ENCODE peak calls at places on chromosomes 12 and 14, in seven cellular contexts. D is body of pancreas; S is CD8-positive, alpha-beta T cell; N is IMR-90; H is A549; A is cardiac muscle cell; X is transverse colon. K is an unnamed sample.

GRCh38 chr12:50050410-50051280 is 6.8 kb upstream of the ASIC1 start:
- DNase-seq in D (peak; percentile 53), S (no peak), N (peak; percentile 47), H (no peak), A (peak; percentile 96), X (peak; percentile 57), K (peak; percentile 92)

GRCh38 chr14:42140831-42141279 is 534.2 kb downstream of the LRFN5 start:
- DNase-seq in D (no peak), S (no peak), N (peak; percentile 90), H (peak; percentile 4), A (peak; percentile 4), X (no peak), K (no peak)

GRCh38 chr12:85157023-85157626 is 121.0 kb downstream of the LRRIQ1 start:
- DNase-seq in D (no peak), S (no peak), N (no peak), H (no peak), A (no peak), X (no peak), K (no peak)

GRCh38 chr12:104182144-104182543 is 33.4 kb upstream of the TXNRD1 start:
- DNase-seq in D (peak; percentile 88), S (no peak), N (peak; percentile 96), H (no peak), A (peak; percentile 98), X (peak; percentile 70), K (peak; percentile 26)

GRCh38 chr14:72590577-72590976 is 303.3 kb downstream of the DPF3 start:
- DNase-seq in D (peak; percentile 4), S (no peak), N (no peak), H (no peak), A (no peak), X (no peak), K (no peak)

GRCh38 chr12:91562476-91562875 is 379.9 kb upstream of the DCN start:
- DNase-seq in D (no peak), S (no peak), N (peak; percentile 2), H (no peak), A (no peak), X (no peak), K (no peak)

GRCh38 chr12:50647479-50647878 is 116.4 kb upstream of the ATF1 start:
- DNase-seq in D (peak; percentile 53), S (no peak), N (peak; percentile 37), H (no peak), A (peak; percentile 21), X (no peak), K (no peak)

GRCh38 chr12:92762773-92763172 is 60.0 kb downstream of the PLEKHG7 start:
- DNase-seq in D (no peak), S (no peak), N (no peak), H (no peak), A (no peak), X (no peak), K (no peak)

GRCh38 chr14:100680439-100681051 is 46.1 kb upstream of the DLK1 start:
- DNase-seq in D (no peak), S (no peak), N (no peak), H (no peak), A (peak; percentile 33), X (no peak), K (no peak)

GRCh38 chr14:103391048-103391447 is 5.8 kb downstream of the MARK3 start:
- DNase-seq in D (no peak), S (peak; percentile 62), N (peak; percentile 87), H (peak; percentile 41), A (peak; percentile 92), X (peak; percentile 22), K (no peak)

GRCh38 chr12:124862768-124863408 is 776 bp downstream of the SCARB1 start:
- DNase-seq in D (peak; percentile 30), S (no peak), N (no peak), H (peak; percentile 47), A (no peak), X (peak; percentile 37), K (peak; percentile 77)

GRCh38 chr12:54009171-54010052 is 627 bp downstream of the HOXC8 start:
- DNase-seq in D (no peak), S (no peak), N (no peak), H (no peak), A (no peak), X (no peak), K (peak; percentile 77)

GRCh38 chr14:106141242-106142220 is 615.1 kb downstream of the TMEM121 start:
- DNase-seq in D (no peak), S (peak; percentile 28), N (no peak), H (no peak), A (no peak), X (no peak), K (no peak)
- TF ChIP-seq CTCF in D (no peak), S (no peak), N (no peak), H (no peak), A (no peak), X (no peak), K (no peak)

DNA sequence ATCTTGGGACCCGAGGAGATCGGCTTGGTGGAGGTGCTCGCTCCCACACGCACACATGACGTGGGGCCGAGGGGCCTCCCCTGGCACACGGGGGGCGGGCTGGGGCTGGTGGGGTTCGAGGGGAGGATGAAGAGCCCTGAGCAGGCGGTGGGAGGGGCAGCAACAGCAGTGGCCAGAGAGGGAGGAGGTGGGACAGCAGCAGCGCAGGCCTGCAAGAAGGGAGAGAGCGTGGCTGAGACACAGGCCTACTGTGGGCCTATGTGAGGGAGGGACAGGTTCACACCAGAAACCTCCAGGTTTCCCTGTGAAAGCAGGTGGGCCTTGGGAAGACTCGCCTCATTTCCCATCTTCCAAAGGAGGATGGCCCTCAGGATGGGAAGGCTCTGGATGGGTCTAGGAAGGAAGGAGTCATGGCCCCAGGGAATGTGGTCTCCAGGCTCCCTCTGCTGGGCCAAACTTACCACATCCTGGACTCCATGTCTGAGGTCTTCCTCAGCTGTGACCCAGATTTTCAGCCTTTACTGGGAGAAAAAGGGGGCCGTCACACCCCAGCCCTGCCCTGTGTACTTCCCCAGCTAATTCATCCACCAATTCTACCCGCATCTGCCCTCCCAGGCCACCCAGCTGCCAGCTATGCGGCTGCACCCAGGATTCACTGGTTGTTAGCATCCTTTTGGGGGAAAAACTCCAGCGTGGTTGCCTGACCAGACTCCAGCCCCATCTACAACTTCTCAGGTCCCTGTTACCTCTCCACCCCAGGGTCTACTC is 2.8 kb downstream of the PIANP start:
- DNase-seq in D (peak; percentile 28), S (no peak), N (peak; percentile 64), H (peak; percentile 82), A (peak; percentile 71), X (peak; percentile 33), K (peak; percentile 94)
- H3K4me1 ChIP-seq in D (peaks cover 14% of the 10 kb centered on the region), S (peaks cover 14% of the 10 kb centered on the region), N (peaks cover 4% of the 10 kb centered on the region), H (peaks cover 7% of the 10 kb centered on the region), A (peaks cover 5% of the 10 kb centered on the region), X (peaks cover 12% of the 10 kb centered on the region), K (no peaks in the 10 kb centered on the region)

GRCh38 chr14:89957791-89958190 is 2.1 kb downstream of the TDP1 start:
- DNase-seq in D (no peak), S (no peak), N (no peak), H (no peak), A (no peak), X (no peak), K (peak; percentile 49)
- TF ChIP-seq CTCF in D (no peak), S (no peak), N (no peak), H (no peak), A (no peak), X (no peak), K (no peak)

DNA sequence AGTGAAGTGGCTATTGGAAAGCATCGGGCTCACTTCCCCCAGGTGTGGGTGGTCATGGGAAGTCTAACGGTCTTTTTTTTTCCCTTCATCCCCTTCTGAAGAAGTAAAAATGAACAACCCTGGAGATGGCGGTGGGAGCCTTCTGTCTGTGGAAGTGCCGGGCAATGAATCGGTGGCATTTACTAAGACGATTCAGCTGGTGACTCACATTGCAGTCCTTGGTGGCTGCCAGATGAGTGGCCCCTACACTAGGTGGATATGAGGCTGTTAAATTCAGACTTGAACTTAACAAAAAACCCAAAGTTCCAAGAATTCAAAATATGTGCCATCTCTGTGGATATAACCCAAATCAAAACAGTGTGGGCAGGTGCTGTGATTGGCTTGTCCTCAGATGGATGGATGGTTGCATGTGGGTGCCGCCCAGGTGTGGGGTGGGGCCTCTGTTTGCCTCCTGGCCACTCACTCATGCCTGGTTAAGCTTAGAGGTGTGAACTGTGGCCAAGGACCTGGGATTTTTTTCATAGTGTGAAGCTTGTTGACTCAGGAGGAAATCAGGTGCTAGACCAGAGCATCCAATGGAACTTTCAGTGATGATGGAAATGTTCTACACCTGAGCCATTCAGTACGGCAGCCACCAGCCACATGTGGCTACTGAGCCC is 176.7 kb upstream of the NOS1 start:
- DNase-seq in D (no peak), S (no peak), N (no peak), H (no peak), A (no peak), X (no peak), K (peak; percentile 45)
- H3K4me1 ChIP-seq in D (peaks cover 8% of the 10 kb centered on the region), S (no peaks in the 10 kb centered on the region), N (no peaks in the 10 kb centered on the region), H (peaks cover 6% of the 10 kb centered on the region), A (no peaks in the 10 kb centered on the region), X (no peaks in the 10 kb centered on the region), K (no peaks in the 10 kb centered on the region)

GRCh38 chr12:108570743-108571603 is 8.6 kb downstream of the ISCU start:
- DNase-seq in D (no peak), S (no peak), N (peak; percentile 67), H (no peak), A (peak; percentile 75), X (no peak), K (peak; percentile 52)
- TF ChIP-seq CTCF in D (no peak), S (no peak), N (peak; percentile 66), H (peak; percentile 53), A (peak; percentile 52), X (no peak), K (peak; percentile 70)